ENCODE peak calls at places on chromosomes 7 and 10, in six cellular contexts. E, N, Q, M, C and T are unnamed samples.

GRCh38 chr7:77698042-77698625 is 1.9 kb downstream of the RSBN1L start:
- DNase-seq in M (no peak), E (no peak), N (no peak), C (no peak), Q (no peak), T (no peak)

GRCh38 chr7:114086906-114087651 is 168.3 kb upstream of the PPP1R3A start:
- DNase-seq in C (no peak), Q (no peak), M (peak), E (no peak), N (no peak), T (peak)

GRCh38 chr10:79072994-79073654 is 4.4 kb downstream of the ZMIZ1 start:
- DNase-seq in E (no peak), M (no peak), C (no peak), N (no peak), Q (no peak), T (peak)

GRCh38 chr10:924524-924859 is 7.0 kb downstream of the LARP4B start:
- DNase-seq in N (no peak), M (no peak), C (no peak), Q (no peak), E (no peak), T (no peak)

GRCh38 chr7:108051449-108051848 is 48.5 kb upstream of the LAMB1 start:
- DNase-seq in C (no peak), Q (no peak), N (no peak), E (no peak), M (no peak), T (no peak)

GRCh38 chr7:39248693-39249090 is 271.0 kb downstream of the POU6F2 start:
- DNase-seq in M (no peak), Q (no peak), E (no peak), C (no peak), N (no peak), T (no peak)

GRCh38 chr7:116554911-116555310 is 30.1 kb downstream of the CAV1 start:
- DNase-seq in Q (no peak), E (no peak), C (no peak), M (no peak), N (no peak), T (no peak)

GRCh38 chr10:112761256-112761655 is 188.8 kb upstream of the TCF7L2 start:
- DNase-seq in N (no peak), Q (no peak), E (no peak), C (no peak), M (no peak), T (no peak)

GRCh38 chr7:155984609-155985405 is 172.5 kb upstream of the SHH start:
- DNase-seq in C (no peak), N (no peak), M (no peak), E (no peak), Q (peak), T (no peak)

GRCh38 chr7:158411232-158411950 is 176.2 kb downstream of the PTPRN2 start:
- DNase-seq in E (no peak), N (no peak), C (no peak), M (no peak), Q (no peak), T (no peak)

GRCh38 chr10:70348228-70348850 is 34.1 kb downstream of the LRRC20 start:
- DNase-seq in M (peak), C (no peak), Q (peak), N (no peak), E (peak), T (peak)

GRCh38 chr7:80499350-80499955 is 12.4 kb downstream of the GNAT3 start:
- DNase-seq in E (peak), Q (no peak), N (peak), M (peak), C (no peak), T (no peak)

GRCh38 chr7:101216001-101216859 is 1.2 kb downstream of the PLOD3 start:
- DNase-seq in C (no peak), M (no peak), Q (no peak), E (no peak), N (no peak), T (peak)

GRCh38 chr7:152949198-152949597 is 189.6 kb downstream of the ACTR3B start:
- DNase-seq in C (no peak), N (no peak), M (no peak), E (no peak), Q (no peak), T (no peak)

GRCh38 chr10:88702848-88703597 is 3.0 kb upstream of the LIPK start:
- DNase-seq in N (no peak), E (no peak), C (no peak), Q (peak), M (no peak), T (peak)

GRCh38 chr10:25682203-25682950 is 251.7 kb upstream of the MYO3A start:
- DNase-seq in C (no peak), E (peak), N (no peak), M (no peak), Q (no peak), T (no peak)

GRCh38 chr10:36720931-36721330 is 404.5 kb upstream of the ANKRD30A start:
- DNase-seq in Q (no peak), N (no peak), E (no peak), C (no peak), M (no peak), T (no peak)

GRCh38 chr10:34323197-34323596 is 491.9 kb downstream of the PARD3 start:
- DNase-seq in C (no peak), M (no peak), N (no peak), Q (no peak), E (no peak), T (no peak)

GRCh38 chr10:132688580-132689420 is 97.1 kb downstream of the NKX6-2 start:
- DNase-seq in E (no peak), C (no peak), M (peak), Q (no peak), N (peak), T (no peak)

GRCh38 chr7:84447636-84448293 is 253.2 kb upstream of the SEMA3A start:
- DNase-seq in Q (no peak), M (no peak), N (no peak), C (no peak), E (no peak), T (no peak)

GRCh38 chr10:22648547-22648961 is 65.8 kb downstream of the PIP4K2A start:
- DNase-seq in Q (no peak), C (no peak), M (no peak), N (no peak), E (no peak), T (no peak)

GRCh38 chr10:31390804-31391203 is 71.8 kb downstream of the ZEB1 start:
- DNase-seq in E (no peak), C (no peak), N (no peak), M (no peak), Q (no peak), T (no peak)

GRCh38 chr10:103153302-103153759 is 39.7 kb downstream of the NT5C2 start:
- DNase-seq in E (no peak), N (no peak), Q (no peak), M (peak), C (no peak), T (no peak)

GRCh38 chr10:5584895-5585516 is 60.2 kb downstream of the CALML3 start:
- DNase-seq in N (no peak), E (no peak), Q (no peak), C (no peak), M (no peak), T (no peak)

GRCh38 chr10:133157662-133158436 is 2.2 kb upstream of the KNDC1 start:
- DNase-seq in N (no peak), Q (no peak), M (no peak), C (no peak), E (no peak), T (no peak)

GRCh38 chr10:114479307-114479706 is 75.0 kb upstream of the AFAP1L2 start:
- DNase-seq in E (peak), C (no peak), M (peak), Q (no peak), N (peak), T (no peak)

GRCh38 chr7:102914585-102914984 is 1.8 kb downstream of the LRRC17 start:
- DNase-seq in N (peak), E (no peak), M (peak), Q (no peak), C (peak), T (peak)

GRCh38 chr10:27448926-27449325 is 55.2 kb upstream of the RAB18 start:
- DNase-seq in N (no peak), M (no peak), C (no peak), E (no peak), Q (no peak), T (no peak)

GRCh38 chr7:128831178-128831993 is 1.2 kb downstream of the FLNC start:
- DNase-seq in N (peak), C (no peak), E (peak), Q (no peak), M (peak), T (no peak)

GRCh38 chr7:121450631-121451030 is 54.5 kb upstream of the FAM3C start:
- DNase-seq in M (no peak), C (no peak), N (no peak), Q (no peak), E (no peak), T (no peak)

GRCh38 chr7:44434201-44434600 is 56.3 kb downstream of the NUDCD3 start:
- DNase-seq in N (no peak), E (no peak), M (no peak), C (no peak), Q (no peak), T (no peak)

GRCh38 chr10:128526793-128527375 is 400.7 kb upstream of the MKI67 start:
- DNase-seq in N (no peak), M (no peak), C (no peak), E (peak), Q (no peak), T (no peak)

GRCh38 chr10:122049076-122049475 is 60.1 kb downstream of the TACC2 start:
- DNase-seq in N (no peak), C (no peak), Q (no peak), E (no peak), M (no peak), T (no peak)

GRCh38 chr7:21086688-21087087 is 300.0 kb upstream of the SP8 start:
- DNase-seq in N (no peak), E (no peak), C (no peak), Q (peak), M (no peak), T (no peak)

GRCh38 chr7:151272410-151272809 is 23.9 kb upstream of the SMARCD3 start:
- DNase-seq in Q (no peak), E (no peak), C (no peak), N (no peak), M (no peak), T (no peak)

DNA sequence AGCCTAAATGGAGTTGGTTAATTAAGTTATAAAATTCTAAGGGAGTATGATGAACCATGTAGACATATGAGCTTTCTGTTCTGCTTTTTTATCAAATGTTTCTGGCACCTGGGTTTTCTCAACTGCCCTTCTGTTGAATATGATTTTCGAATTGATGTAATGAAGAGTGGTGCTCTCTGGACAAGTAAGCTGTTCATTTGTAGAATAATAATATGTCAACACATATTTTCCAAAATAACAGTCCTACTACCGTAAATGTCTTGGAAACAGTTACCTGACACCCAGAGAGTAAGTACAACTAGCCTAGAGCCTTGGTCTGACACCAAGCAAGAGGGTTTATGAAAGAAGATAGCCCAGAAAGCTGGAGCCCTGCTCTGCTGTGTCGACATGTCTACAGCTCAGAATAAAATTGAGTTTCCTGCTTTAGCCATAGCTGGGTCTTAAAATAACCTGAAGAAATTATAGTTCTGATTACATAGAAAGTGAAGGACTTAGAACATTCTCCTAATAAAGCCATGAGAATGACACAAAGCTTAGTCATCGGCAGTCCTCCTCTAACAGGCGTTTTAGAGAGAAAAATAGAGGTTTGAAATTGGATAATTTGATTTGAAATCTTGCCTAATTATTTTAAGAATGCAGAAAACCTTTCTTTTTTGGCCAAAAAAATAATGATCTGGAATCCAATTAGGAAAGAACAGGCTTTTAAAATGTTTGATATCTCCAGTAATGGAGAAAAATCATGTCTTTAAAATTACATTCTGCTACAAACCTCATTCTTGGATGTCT is 25.1 kb downstream of the HDAC9 start:
- DNase-seq in N (no peak), C (no peak), Q (no peak), E (peak), M (no peak), T (no peak)
- H3K4me3 ChIP-seq in N (peak), C (peak), Q (no peak), E (peak), M (no peak), T (no peak)

GRCh38 chr7:1584700-1585099 is 14.9 kb upstream of the PSMG3 start:
- DNase-seq in Q (no peak), N (no peak), M (no peak), C (no peak), E (no peak), T (no peak)

GRCh38 chr7:1586126-1586826 is 16.4 kb upstream of the PSMG3 start:
- DNase-seq in Q (no peak), E (peak), N (no peak), M (no peak), C (no peak), T (no peak)

GRCh38 chr7:1587738-1588137 is 17.9 kb upstream of the PSMG3 start:
- DNase-seq in Q (no peak), C (no peak), N (no peak), E (no peak), M (no peak), T (no peak)

GRCh38 chr7:1586827-1587705 is 17.2 kb upstream of the PSMG3 start:
- DNase-seq in Q (no peak), N (no peak), C (no peak), M (no peak), E (peak), T (no peak)

GRCh38 chr7:1585142-1585981 is 15.5 kb upstream of the PSMG3 start:
- DNase-seq in C (no peak), N (no peak), Q (no peak), M (no peak), E (no peak), T (no peak)
- H3K4me3 ChIP-seq in C (no peak), N (no peak), Q (no peak), M (no peak), E (no peak), T (no peak)

GRCh38 chr7:2923291-2923781 is 79.2 kb upstream of the GNA12 start:
- DNase-seq in E (no peak), Q (no peak), C (no peak), N (peak), M (no peak), T (no peak)
- H3K4me3 ChIP-seq in E (no peak), Q (no peak), C (no peak), N (no peak), M (no peak), T (no peak)

GRCh38 chr10:8181496-8182174 is 127.1 kb downstream of the GATA3 start:
- DNase-seq in N (no peak), E (no peak), M (no peak), C (no peak), Q (no peak), T (no peak)

GRCh38 chr10:8180756-8181155 is 126.3 kb downstream of the GATA3 start:
- DNase-seq in C (no peak), Q (no peak), N (no peak), M (no peak), E (no peak), T (no peak)

GRCh38 chr10:8183241-8183704 is 128.8 kb downstream of the GATA3 start:
- DNase-seq in E (no peak), N (no peak), C (no peak), Q (no peak), M (no peak), T (no peak)

GRCh38 chr10:8180348-8180747 is 125.9 kb downstream of the GATA3 start:
- DNase-seq in Q (no peak), E (no peak), N (no peak), M (no peak), C (no peak), T (no peak)

DNA sequence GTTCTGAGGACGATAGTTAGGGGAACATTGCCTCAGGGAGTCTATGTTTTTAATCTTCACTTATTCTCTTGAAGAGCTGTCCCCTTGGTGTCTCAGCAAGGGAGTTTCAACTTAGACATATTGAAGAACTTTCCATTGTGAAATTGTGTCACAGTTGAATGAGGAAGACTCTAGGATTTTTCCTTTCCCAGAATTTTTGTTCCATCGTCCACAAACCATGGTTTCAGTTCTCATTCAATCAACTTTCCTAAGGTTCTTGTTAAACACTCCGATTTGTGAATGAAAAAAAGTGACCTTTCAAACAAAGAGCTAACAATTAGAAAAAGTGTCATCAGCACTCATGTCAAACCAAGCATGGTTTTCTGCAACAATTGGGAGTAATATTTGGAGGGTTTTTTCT is 128.4 kb downstream of the GATA3 start:
- DNase-seq in E (no peak), Q (no peak), M (no peak), C (no peak), N (no peak), T (no peak)
- H3K4me3 ChIP-seq in E (no peak), Q (no peak), M (no peak), C (no peak), N (no peak), T (no peak)

GRCh38 chr10:7272008-7272407 is 138.8 kb downstream of the SFMBT2 start:
- DNase-seq in Q (no peak), N (no peak), E (no peak), C (no peak), M (no peak), T (no peak)
- H3K4me3 ChIP-seq in Q (no peak), N (no peak), E (no peak), C (no peak), M (no peak), T (no peak)

GRCh38 chr7:104207348-104207730 is 474 bp downstream of the ORC5 start:
- DNase-seq in M (no peak), C (no peak), E (no peak), Q (no peak), N (no peak), T (peak)
- H3K4me3 ChIP-seq in M (peak), C (peak), E (peak), Q (peak), N (peak), T (peak)

GRCh38 chr10:46020344-46020656 is 10.1 kb downstream of the NCOA4 start:
- DNase-seq in C (no peak), M (no peak), N (no peak), Q (no peak), E (no peak), T (no peak)
- H3K4me3 ChIP-seq in C (peak), M (no peak), N (peak), Q (no peak), E (no peak), T (no peak)

GRCh38 chr10:92692697-92693533 is 3.2 kb downstream of the HHEX start:
- DNase-seq in E (no peak), Q (no peak), M (no peak), N (no peak), C (no peak), T (no peak)

GRCh38 chr10:92690211-92691041 is 671 bp downstream of the HHEX start:
- DNase-seq in C (no peak), Q (peak), E (no peak), M (peak), N (peak), T (peak)

GRCh38 chr10:92692085-92692671 is 2.4 kb downstream of the HHEX start:
- DNase-seq in Q (no peak), C (no peak), M (no peak), E (no peak), N (no peak), T (no peak)

GRCh38 chr10:92691042-92691590 is 1.4 kb downstream of the HHEX start:
- DNase-seq in E (no peak), M (no peak), Q (no peak), N (peak), C (no peak), T (no peak)

DNA sequence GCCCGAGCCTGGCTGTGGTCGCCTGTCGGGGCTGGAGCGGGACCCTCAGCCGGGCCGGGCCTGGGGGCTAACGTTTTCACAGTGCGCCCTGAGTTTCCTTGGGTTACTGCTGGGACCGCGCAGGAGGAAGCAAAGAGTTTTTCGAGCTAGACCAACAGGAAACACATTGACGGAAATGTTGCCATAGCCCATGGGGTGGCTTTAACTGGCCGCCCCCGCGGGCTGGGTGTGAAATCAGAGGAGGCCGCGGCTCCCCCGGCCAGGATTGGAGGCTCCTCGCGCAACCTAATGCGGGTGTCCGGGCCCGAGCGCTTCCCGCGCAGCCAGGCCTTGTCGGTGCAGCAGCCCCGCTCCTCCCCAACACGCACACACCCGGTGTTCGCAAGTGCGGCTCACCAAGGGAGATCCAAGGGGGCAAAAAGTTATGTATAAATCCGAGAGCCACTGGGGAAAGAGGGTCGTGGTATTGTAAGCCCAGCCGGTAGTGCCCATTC is 1.9 kb downstream of the HHEX start:
- DNase-seq in E (no peak), Q (peak), C (no peak), N (peak), M (peak), T (peak)
- H3K4me3 ChIP-seq in E (no peak), Q (peak), C (peak), N (peak), M (no peak), T (peak)

DNA sequence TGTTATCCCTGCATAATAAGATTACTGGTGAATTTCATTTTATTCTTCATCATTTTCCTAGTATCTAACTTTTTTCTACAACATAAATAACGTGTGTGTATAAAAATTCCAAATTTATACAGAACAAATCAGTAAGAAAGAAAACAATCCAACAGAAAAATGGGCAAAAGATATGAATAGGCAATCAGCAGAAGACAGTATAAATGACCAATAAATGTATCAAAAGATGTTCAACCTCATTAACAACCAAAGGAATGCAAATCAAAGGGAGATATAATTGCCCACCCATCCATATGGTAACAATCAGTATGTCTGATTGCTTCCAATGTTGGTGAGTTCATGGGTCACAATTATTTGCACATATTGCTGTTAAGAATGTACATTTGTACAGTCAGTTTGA is 13.5 kb downstream of the ERLIN1 start:
- DNase-seq in Q (no peak), E (no peak), N (no peak), M (no peak), C (no peak), T (no peak)
- H3K4me3 ChIP-seq in Q (no peak), E (no peak), N (no peak), M (no peak), C (no peak), T (no peak)